ENCODE peak calls at places on chromosomes 3 and 15, in five cellular contexts. P, Q, Y, E and R are unnamed samples.

GRCh38 chr15:83111149-83111548 is 3.7 kb downstream of the TM6SF1 start:
- DNase-seq in E (no peak), P (no peak), Q (no peak), Y (no peak), R (no peak)

GRCh38 chr3:43074482-43074881 is 31.4 kb downstream of the POMGNT2 start:
- DNase-seq in Y (no peak), E (no peak), Q (no peak), P (no peak), R (no peak)

GRCh38 chr15:85047271-85047948 is 65.8 kb downstream of the PDE8A start:
- DNase-seq in Q (no peak), E (no peak), Y (no peak), P (peak; percentile 99), R (no peak)

GRCh38 chr3:187746479-187747335 is 1.4 kb upstream of the BCL6 start:
- DNase-seq in P (peak; percentile 49), E (no peak), Y (no peak), Q (no peak), R (no peak)

GRCh38 chr15:70559840-70560239 is 203.5 kb downstream of the UACA start:
- DNase-seq in P (no peak), Q (no peak), Y (no peak), E (no peak), R (no peak)

GRCh38 chr3:185337231-185337816 is 25.6 kb upstream of the MAP3K13 start:
- DNase-seq in Q (no peak), P (no peak), Y (no peak), E (no peak), R (no peak)

GRCh38 chr3:156553705-156554356 is 1.1 kb downstream of the SSR3 start:
- DNase-seq in Y (no peak), P (peak; percentile 84), E (no peak), Q (no peak), R (no peak)

GRCh38 chr15:68524753-68525584 is 53.8 kb upstream of the CORO2B start:
- DNase-seq in P (peak; percentile 87), Q (no peak), Y (no peak), E (no peak), R (no peak)

GRCh38 chr3:98325055-98325454 is 28.6 kb upstream of the OR5K4 start:
- DNase-seq in Y (no peak), P (no peak), Q (no peak), E (no peak), R (peak; percentile 42)

GRCh38 chr3:9843715-9844438 is at the start of gene RPUSD3:
- DNase-seq in P (peak; percentile 93), E (peak; percentile 96), Y (peak; percentile 97), Q (peak; percentile 98), R (peak; percentile 97)

GRCh38 chr3:194604126-194604525 is 29.1 kb downstream of the TMEM44 start:
- DNase-seq in E (no peak), Y (no peak), P (no peak), Q (no peak), R (no peak)

GRCh38 chr15:20344601-20345400 is 196.8 kb downstream of the GOLGA6L6 start:
- DNase-seq in P (no peak), Y (peak; percentile 47), E (no peak), Q (no peak), R (no peak)

GRCh38 chr15:20340331-20340811 is 201.2 kb downstream of the GOLGA6L6 start:
- DNase-seq in P (peak; percentile 18), E (no peak), Y (peak; percentile 71), Q (peak; percentile 51), R (peak; percentile 91)

GRCh38 chr15:20340931-20341661 is 200.5 kb downstream of the GOLGA6L6 start:
- DNase-seq in Q (peak; percentile 56), E (no peak), Y (peak; percentile 71), P (no peak), R (peak; percentile 90)

GRCh38 chr15:20345401-20345958 is 196.1 kb downstream of the GOLGA6L6 start:
- DNase-seq in E (no peak), Y (peak; percentile 52), P (no peak), Q (no peak), R (peak; percentile 51)

GRCh38 chr15:20341901-20342605 is 199.5 kb downstream of the GOLGA6L6 start:
- DNase-seq in P (no peak), E (no peak), Y (peak; percentile 66), Q (peak; percentile 53), R (peak; percentile 90)
- H3K9me3 ChIP-seq in P (peaks cover 68% of the 10 kb centered on the region), E (peaks cover 32% of the 10 kb centered on the region), Y (no peaks in the 10 kb centered on the region), Q (peaks cover 2% of the 10 kb centered on the region), R (peaks cover 11% of the 10 kb centered on the region)

GRCh38 chr3:51808920-51809319 is 29.9 kb upstream of the IQCF6 start:
- DNase-seq in P (no peak), Q (no peak), E (no peak), Y (no peak), R (no peak)
- H3K9me3 ChIP-seq in P (no peaks in the 10 kb centered on the region), Q (no peaks in the 10 kb centered on the region), E (peaks cover 19% of the 10 kb centered on the region), Y (no peaks in the 10 kb centered on the region), R (no peaks in the 10 kb centered on the region)

GRCh38 chr3:87191175-87191574 is 35.9 kb upstream of the CHMP2B start:
- DNase-seq in Y (no peak), P (no peak), E (no peak), Q (no peak), R (no peak)
- H3K9me3 ChIP-seq in Y (no peaks in the 10 kb centered on the region), P (no peaks in the 10 kb centered on the region), E (peaks cover 7% of the 10 kb centered on the region), Q (no peaks in the 10 kb centered on the region), R (no peaks in the 10 kb centered on the region)

GRCh38 chr15:95097366-95097765 is 866.0 kb downstream of the MCTP2 start:
- DNase-seq in P (no peak), Y (no peak), Q (no peak), E (no peak), R (no peak)

DNA sequence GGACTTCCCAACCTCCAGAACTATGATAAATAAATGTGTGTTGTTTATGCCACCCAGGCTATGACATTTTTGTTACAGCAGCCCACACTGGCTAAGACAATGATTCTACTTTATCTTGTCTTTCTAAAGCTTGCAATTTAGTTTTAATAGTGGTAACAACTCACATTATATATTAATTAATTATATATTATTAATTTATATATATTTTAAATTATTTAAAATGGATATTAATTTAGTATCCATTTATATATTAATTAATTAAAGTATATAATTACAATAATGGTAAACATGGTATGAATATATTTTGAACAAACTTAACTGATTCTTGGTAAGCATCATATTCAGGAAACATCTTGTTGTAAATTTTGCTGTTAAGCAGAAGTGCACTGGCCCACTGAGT is 863.9 kb downstream of the MCTP2 start:
- DNase-seq in E (no peak), P (no peak), Y (no peak), Q (no peak), R (no peak)
- H3K9me3 ChIP-seq in E (peaks cover under 1% of the 10 kb centered on the region), P (no peaks in the 10 kb centered on the region), Y (no peaks in the 10 kb centered on the region), Q (no peaks in the 10 kb centered on the region), R (no peaks in the 10 kb centered on the region)

GRCh38 chr3:177753498-177754155 is 556.3 kb upstream of the TBL1XR1 start:
- DNase-seq in Y (no peak), Q (no peak), E (no peak), P (peak; percentile 39), R (peak; percentile 47)
- H3K9me3 ChIP-seq in Y (no peaks in the 10 kb centered on the region), Q (no peaks in the 10 kb centered on the region), E (peaks cover 32% of the 10 kb centered on the region), P (peaks cover 3% of the 10 kb centered on the region), R (no peaks in the 10 kb centered on the region)

DNA sequence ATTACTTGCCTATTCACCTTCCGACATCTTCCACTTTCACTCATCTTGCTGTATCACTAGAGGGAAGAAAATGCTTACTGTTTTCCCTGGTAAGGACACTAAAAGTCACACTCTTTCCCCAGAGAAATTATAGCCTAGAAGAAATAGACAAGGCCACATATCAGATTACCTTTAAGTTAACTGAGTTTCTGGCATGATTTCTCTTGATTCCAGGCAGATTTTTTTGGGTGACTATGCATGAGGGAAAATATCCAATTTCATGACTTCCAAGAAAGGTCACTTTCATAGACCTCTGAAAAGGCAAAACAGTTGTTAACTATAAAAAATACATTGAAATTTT is 30.3 kb downstream of the TCF12 start:
- DNase-seq in Y (no peak), Q (no peak), P (peak; percentile 45), E (no peak), R (no peak)
- H3K9me3 ChIP-seq in Y (peaks cover 5% of the 10 kb centered on the region), Q (peaks cover 8% of the 10 kb centered on the region), P (peaks cover 3% of the 10 kb centered on the region), E (peaks cover 5% of the 10 kb centered on the region), R (peaks cover 10% of the 10 kb centered on the region)

GRCh38 chr3:792651-793050 is 300.2 kb upstream of the CNTN6 start:
- DNase-seq in Q (no peak), P (no peak), Y (no peak), E (no peak), R (no peak)
- H3K9me3 ChIP-seq in Q (no peaks in the 10 kb centered on the region), P (peaks cover 5% of the 10 kb centered on the region), Y (no peaks in the 10 kb centered on the region), E (no peaks in the 10 kb centered on the region), R (no peaks in the 10 kb centered on the region)

GRCh38 chr3:20739814-20740213 is 553.8 kb upstream of the SGO1 start:
- DNase-seq in Q (no peak), Y (no peak), E (no peak), P (no peak), R (no peak)

GRCh38 chr3:20747736-20748135 is 561.7 kb upstream of the SGO1 start:
- DNase-seq in Q (no peak), P (no peak), E (no peak), Y (no peak), R (no peak)

GRCh38 chr3:20741381-20741780 is 555.4 kb upstream of the SGO1 start:
- DNase-seq in P (no peak), Q (no peak), E (no peak), Y (no peak), R (no peak)

DNA sequence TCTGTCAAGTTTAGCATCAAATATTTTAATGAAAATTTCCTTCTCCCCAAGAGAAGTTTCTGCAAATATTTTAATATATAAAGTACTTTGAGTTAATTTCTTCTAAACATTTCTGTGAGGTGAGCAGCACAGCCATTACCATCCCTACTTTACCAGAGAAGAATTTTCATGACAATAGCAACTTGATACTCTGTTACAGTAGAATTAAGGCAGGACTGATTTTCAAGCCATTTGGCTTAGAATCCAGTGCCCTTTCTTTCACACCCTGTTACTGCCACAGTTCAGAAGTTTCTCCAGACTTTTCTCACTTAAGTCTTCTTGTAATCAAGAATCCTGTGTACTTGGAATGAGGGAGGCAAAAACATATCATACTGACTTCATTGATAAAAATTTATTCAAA is 556.9 kb upstream of the SGO1 start:
- DNase-seq in Y (no peak), Q (no peak), E (peak; percentile 18), P (no peak), R (no peak)
- H3K9me3 ChIP-seq in Y (no peaks in the 10 kb centered on the region), Q (peaks cover 5% of the 10 kb centered on the region), E (no peaks in the 10 kb centered on the region), P (no peaks in the 10 kb centered on the region), R (no peaks in the 10 kb centered on the region)